ENCODE peak calls at places on chromosomes 2 and 18, in four cellular contexts. One of them, this sample, is unnamed.

GRCh38 chr2:178331474-178332431 is 119.2 kb downstream of the PRKRA start:
- DNase-seq in neural crest cell: no peak
- DNase-seq in GM23248: no peak
- DNase-seq in effector memory CD8-positive, alpha-beta T cell: no peak
- DNase-seq in this sample: no peak

GRCh38 chr18:52254367-52254766 is 85.6 kb upstream of the DCC start:
- DNase-seq in neural crest cell: no peak
- DNase-seq in GM23248: no peak
- DNase-seq in effector memory CD8-positive, alpha-beta T cell: no peak
- DNase-seq in this sample: no peak

GRCh38 chr2:241269707-241270520 is 45.6 kb downstream of the HDLBP start:
- DNase-seq in neural crest cell: no peak
- DNase-seq in GM23248: peak; percentile 46
- DNase-seq in effector memory CD8-positive, alpha-beta T cell: no peak
- DNase-seq in this sample: no peak

GRCh38 chr2:28628506-28628905 is 123.1 kb upstream of the PPP1CB start:
- DNase-seq in neural crest cell: no peak
- DNase-seq in GM23248: no peak
- DNase-seq in effector memory CD8-positive, alpha-beta T cell: no peak
- DNase-seq in this sample: no peak

GRCh38 chr2:3595409-3595808 is 497 bp downstream of the COLEC11 start:
- DNase-seq in neural crest cell: no peak
- DNase-seq in GM23248: no peak
- DNase-seq in effector memory CD8-positive, alpha-beta T cell: no peak
- DNase-seq in this sample: no peak

GRCh38 chr2:157444643-157445040 is 753 bp upstream of the CYTIP start:
- DNase-seq in neural crest cell: no peak
- DNase-seq in GM23248: no peak
- DNase-seq in effector memory CD8-positive, alpha-beta T cell: no peak
- DNase-seq in this sample: no peak

GRCh38 chr2:218293715-218294429 is 1.6 kb upstream of the TMBIM1 start:
- DNase-seq in neural crest cell: no peak
- DNase-seq in GM23248: no peak
- DNase-seq in effector memory CD8-positive, alpha-beta T cell: no peak
- DNase-seq in this sample: no peak

GRCh38 chr2:169799555-169799954 is 884 bp downstream of the SSB start:
- DNase-seq in neural crest cell: no peak
- DNase-seq in GM23248: peak; percentile 55
- DNase-seq in effector memory CD8-positive, alpha-beta T cell: no peak
- DNase-seq in this sample: no peak

GRCh38 chr2:219595250-219595649 is 2.4 kb upstream of the STK11IP start:
- DNase-seq in neural crest cell: no peak
- DNase-seq in GM23248: no peak
- DNase-seq in effector memory CD8-positive, alpha-beta T cell: no peak
- DNase-seq in this sample: no peak

GRCh38 chr2:239259603-239260298 is 141.1 kb downstream of the HDAC4 start:
- DNase-seq in neural crest cell: no peak
- DNase-seq in GM23248: no peak
- DNase-seq in effector memory CD8-positive, alpha-beta T cell: no peak
- DNase-seq in this sample: no peak

GRCh38 chr2:9423922-9424272 is 443 bp downstream of the CPSF3 start:
- DNase-seq in neural crest cell: no peak
- DNase-seq in GM23248: peak; percentile 70
- DNase-seq in effector memory CD8-positive, alpha-beta T cell: no peak
- DNase-seq in this sample: no peak

GRCh38 chr2:239916205-239917127 is 108.7 kb downstream of the NDUFA10 start:
- DNase-seq in neural crest cell: no peak
- DNase-seq in GM23248: no peak
- DNase-seq in effector memory CD8-positive, alpha-beta T cell: no peak
- DNase-seq in this sample: no peak

This sample was measured in HuH-7.5.